ENCODE peak calls at places on chromosomes 16 and 17, in four cellular contexts. F is HTR-8/SVneo, U is NCI-H1048, K is amygdala. Y is an unnamed sample.

GRCh38 chr17:16927641-16928321 is 44.1 kb downstream of the TNFRSF13B start:
- DNase-seq in F (no peak), K (no peak), U (no peak), Y (no peak)

GRCh38 chr16:12786077-12786476 is 17.6 kb downstream of the CPPED1 start:
- DNase-seq in F (no peak), U (no peak), K (no peak), Y (no peak)

GRCh38 chr17:6927290-6927844 is 68.5 kb upstream of the ALOX12 start:
- DNase-seq in K (no peak), F (no peak), U (no peak), Y (no peak)

GRCh38 chr17:31550389-31551056 is 159.0 kb downstream of the RAB11FIP4 start:
- DNase-seq in U (no peak), F (no peak), K (no peak), Y (no peak)

GRCh38 chr17:2102931-2103398 is 48.1 kb downstream of the HIC1 start:
- DNase-seq in U (no peak), F (no peak), K (no peak), Y (no peak)

GRCh38 chr17:20935740-20936139 is 107.1 kb downstream of the USP22 start:
- DNase-seq in U (no peak), F (peak; percentile 57), K (no peak), Y (no peak)

GRCh38 chr16:82456683-82457082 is 170.1 kb upstream of the CDH13 start:
- DNase-seq in U (peak; percentile 2), K (no peak), F (peak; percentile 65), Y (no peak)

GRCh38 chr17:17561408-17562144 is 29.9 kb downstream of the PEMT start:
- DNase-seq in U (no peak), K (no peak), F (no peak), Y (no peak)

GRCh38 chr16:57600048-57600835 is 28.2 kb upstream of the ADGRG1 start:
- DNase-seq in U (no peak), K (no peak), F (peak; percentile 65), Y (no peak)

GRCh38 chr16:86740817-86741799 is 162.8 kb downstream of the FOXL1 start:
- DNase-seq in U (no peak), K (no peak), F (peak; percentile 89), Y (no peak)